ENCODE peak calls at places on chromosomes 13 and 19, in four cellular contexts. F, R, L and D are unnamed samples.

GRCh38 chr19:55544776-55545439 is 435 bp downstream of the SBK3 start:
- DNase-seq in R (no peak), L (no peak), F (no peak), D (no peak)

GRCh38 chr19:35945121-35945792 is 9.1 kb downstream of the LRFN3 start:
- DNase-seq in R (no peak), F (no peak), L (no peak), D (no peak)

GRCh38 chr13:99812611-99813010 is 159.0 kb downstream of the ZIC5 start:
- DNase-seq in F (no peak), R (no peak), L (no peak), D (peak)

GRCh38 chr19:33809960-33810359 is 13.3 kb downstream of the KCTD15 start:
- DNase-seq in L (no peak), R (no peak), F (no peak), D (peak)

GRCh38 chr13:49814551-49815270 is 22.2 kb upstream of the KPNA3 start:
- DNase-seq in F (no peak), L (no peak), R (no peak), D (peak)

GRCh38 chr19:30696514-30696913 is 324.3 kb downstream of the ZNF536 start:
- DNase-seq in F (no peak), R (peak), L (no peak), D (no peak)

GRCh38 chr19:18863843-18864362 is 32.1 kb downstream of the CERS1 start:
- DNase-seq in R (no peak), F (peak), L (no peak), D (no peak)

GRCh38 chr19:7074705-7075282 is 5.3 kb downstream of the ZNF557 start:
- DNase-seq in R (no peak), L (no peak), F (peak), D (no peak)

GRCh38 chr19:29415507-29415906 is 110.3 kb upstream of the VSTM2B start:
- DNase-seq in F (no peak), L (no peak), R (no peak), D (no peak)

GRCh38 chr13:109144693-109145437 is 515.5 kb downstream of the MYO16 start:
- DNase-seq in L (no peak), R (no peak), F (no peak), D (peak)

GRCh38 chr13:79423801-79424642 is 18.0 kb upstream of the RBM26 start:
- DNase-seq in L (no peak), R (no peak), F (no peak), D (peak)

GRCh38 chr19:35903550-35904179 is 1.3 kb downstream of the HCST start:
- DNase-seq in F (peak), L (no peak), R (peak), D (peak)

GRCh38 chr13:111539791-111540446 is 219.5 kb downstream of the TEX29 start:
- DNase-seq in L (no peak), F (no peak), R (no peak), D (no peak)

GRCh38 chr19:29926801-29927200 is 15.2 kb upstream of the URI1 start:
- DNase-seq in L (no peak), R (no peak), F (no peak), D (no peak)

GRCh38 chr13:30443957-30444404 is 21.7 kb downstream of the UBE2L5 start:
- DNase-seq in R (no peak), L (no peak), F (no peak), D (no peak)

GRCh38 chr13:83881917-83882625 is at the start of gene SLITRK1:
- DNase-seq in L (no peak), F (no peak), R (no peak), D (peak)

GRCh38 chr13:95588721-95589120 is 36.2 kb downstream of the CLDN10 start:
- DNase-seq in L (no peak), F (no peak), R (no peak), D (peak)

GRCh38 chr13:94641432-94641941 is 39.8 kb downstream of the GPR180 start:
- DNase-seq in R (no peak), F (no peak), L (no peak), D (peak)

GRCh38 chr13:63481334-63481733 is 2065.7 kb upstream of the PCDH20 start:
- DNase-seq in R (no peak), F (no peak), L (no peak), D (no peak)

GRCh38 chr13:90534617-90535340 is 812.7 kb upstream of the MIR17HG start:
- DNase-seq in R (no peak), F (no peak), L (no peak), D (no peak)

GRCh38 chr13:97068964-97069815 is 74.9 kb upstream of the OXGR1 start:
- DNase-seq in R (no peak), F (no peak), L (no peak), D (no peak)
- H3K4me3 ChIP-seq in R (no peak), F (no peak), L (no peak), D (no peak)

GRCh38 chr13:41403983-41404382 is 53.4 kb upstream of the RGCC start:
- DNase-seq in F (no peak), L (no peak), R (no peak), D (no peak)
- TF ChIP-seq CTCF in F (no peak), L (no peak), R (no peak), D (no peak)

DNA sequence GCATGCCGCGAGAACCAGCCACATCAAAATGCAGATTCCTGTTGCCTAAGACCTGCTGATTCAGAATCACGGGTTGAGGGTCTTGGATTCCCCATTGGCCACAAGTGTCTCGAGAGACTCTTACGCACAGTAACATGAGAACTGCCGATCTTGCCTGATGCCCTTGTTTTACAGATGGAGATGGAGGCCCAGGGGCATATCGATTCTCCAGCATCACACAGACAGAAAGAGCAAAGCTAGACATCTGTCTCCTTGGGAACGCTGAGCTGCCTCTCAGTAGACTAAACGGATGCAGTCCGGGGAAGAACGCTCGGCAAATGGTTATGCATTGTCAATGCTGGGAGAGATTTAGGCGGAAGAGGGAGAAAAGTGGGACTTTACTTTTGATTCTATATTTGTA is 5.4 kb downstream of the NLRP12 start:
- DNase-seq in R (no peak), F (no peak), L (no peak), D (no peak)
- H3K4me3 ChIP-seq in R (no peak), F (no peak), L (no peak), D (no peak)

DNA sequence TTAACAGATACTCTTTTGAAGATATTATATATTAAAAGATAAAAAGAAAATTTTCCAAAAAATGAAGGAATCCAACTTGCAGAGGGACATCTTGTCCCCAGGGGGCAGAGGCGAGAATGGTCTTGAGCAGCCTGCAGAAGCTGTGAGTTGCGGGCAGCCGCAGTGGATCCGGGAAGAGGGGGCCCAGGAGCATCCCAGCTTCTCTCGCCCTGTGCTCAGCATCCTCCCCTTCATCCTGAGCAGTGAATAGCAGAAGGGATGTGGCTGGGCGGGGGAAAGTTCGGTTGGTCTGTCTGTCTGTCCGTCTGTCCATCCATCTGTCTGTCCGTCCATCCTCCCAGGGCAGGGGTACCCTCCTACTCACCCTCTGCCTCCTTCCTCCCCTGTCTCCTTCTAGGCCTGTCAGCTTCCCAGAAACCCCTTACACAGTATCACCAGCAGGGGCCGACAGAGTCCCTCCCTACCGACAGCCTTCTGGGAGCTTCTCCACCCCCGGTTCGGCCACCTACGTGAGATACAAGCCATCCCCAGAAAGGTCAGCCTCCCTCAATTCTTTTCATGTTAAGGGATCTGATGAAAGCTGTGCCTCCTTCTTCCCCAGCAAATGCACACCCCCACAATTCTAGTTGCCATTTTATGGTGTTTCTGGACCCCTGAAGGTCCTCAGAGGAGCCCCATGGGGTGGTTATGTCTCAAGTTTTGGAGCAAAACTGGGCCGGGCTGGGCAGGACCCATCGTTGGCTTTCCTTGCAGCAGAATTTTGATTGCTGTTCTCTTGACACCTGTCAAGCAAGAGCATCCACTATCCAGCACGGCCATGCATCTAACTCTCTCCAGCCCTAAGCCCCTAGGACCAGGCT is 81.6 kb downstream of the DPF1 start:
- DNase-seq in L (peak), F (peak), R (peak), D (peak)
- TF ChIP-seq CTCF in L (peak), F (peak), R (peak), D (peak)

GRCh38 chr19:17724655-17725054 is 5.4 kb downstream of the MAP1S start:
- DNase-seq in R (no peak), L (no peak), F (no peak), D (no peak)
- H3K4me3 ChIP-seq in R (no peak), L (no peak), F (no peak), D (no peak)

DNA sequence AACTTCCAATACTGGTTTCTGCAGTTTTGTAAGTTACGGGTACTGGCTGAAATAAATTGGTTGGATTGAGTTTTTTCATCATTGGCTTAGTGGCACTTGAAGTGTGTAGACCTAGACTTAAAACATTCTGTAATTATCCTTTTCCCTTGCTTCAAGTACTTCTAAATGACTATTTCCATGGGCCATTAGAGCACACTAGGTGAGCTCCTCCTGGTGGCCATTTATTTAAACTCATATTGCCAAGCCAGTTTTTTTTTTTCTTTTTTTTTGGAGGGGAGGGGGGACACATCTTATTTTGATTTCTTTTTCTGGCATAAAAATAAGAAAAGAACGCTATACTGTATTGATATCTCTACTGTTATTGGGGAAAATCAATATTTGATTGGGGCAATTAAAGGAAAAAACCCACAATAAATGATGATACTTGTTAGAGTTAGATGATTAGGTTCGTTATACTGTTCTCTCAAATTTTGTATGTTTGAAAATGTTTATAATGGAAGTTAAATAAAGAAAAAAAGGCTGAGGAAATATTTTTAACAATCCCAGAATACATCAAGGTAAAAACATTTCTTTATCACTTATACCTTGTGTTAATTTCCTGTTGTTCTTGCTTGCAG is 82.9 kb downstream of the PDS5B start:
- DNase-seq in L (no peak), F (no peak), R (peak), D (peak)
- TF ChIP-seq CTCF in L (peak), F (peak), R (peak), D (peak)

GRCh38 chr19:1860821-1861598 is 2.4 kb downstream of the KLF16 start:
- DNase-seq in L (no peak), F (peak), R (no peak), D (no peak)
- H3K4me3 ChIP-seq in L (peak), F (peak), R (peak), D (peak)

GRCh38 chr19:38475176-38475575 is 41.7 kb downstream of the RYR1 start:
- DNase-seq in R (no peak), F (no peak), L (no peak), D (no peak)

GRCh38 chr19:38482496-38482895 is 49.0 kb downstream of the RYR1 start:
- DNase-seq in L (no peak), F (no peak), R (no peak), D (no peak)

GRCh38 chr19:38473201-38473600 is 39.7 kb downstream of the RYR1 start:
- DNase-seq in F (no peak), R (no peak), L (no peak), D (no peak)

GRCh38 chr19:38483016-38483630 is 49.6 kb downstream of the RYR1 start:
- DNase-seq in L (no peak), F (no peak), R (no peak), D (no peak)

DNA sequence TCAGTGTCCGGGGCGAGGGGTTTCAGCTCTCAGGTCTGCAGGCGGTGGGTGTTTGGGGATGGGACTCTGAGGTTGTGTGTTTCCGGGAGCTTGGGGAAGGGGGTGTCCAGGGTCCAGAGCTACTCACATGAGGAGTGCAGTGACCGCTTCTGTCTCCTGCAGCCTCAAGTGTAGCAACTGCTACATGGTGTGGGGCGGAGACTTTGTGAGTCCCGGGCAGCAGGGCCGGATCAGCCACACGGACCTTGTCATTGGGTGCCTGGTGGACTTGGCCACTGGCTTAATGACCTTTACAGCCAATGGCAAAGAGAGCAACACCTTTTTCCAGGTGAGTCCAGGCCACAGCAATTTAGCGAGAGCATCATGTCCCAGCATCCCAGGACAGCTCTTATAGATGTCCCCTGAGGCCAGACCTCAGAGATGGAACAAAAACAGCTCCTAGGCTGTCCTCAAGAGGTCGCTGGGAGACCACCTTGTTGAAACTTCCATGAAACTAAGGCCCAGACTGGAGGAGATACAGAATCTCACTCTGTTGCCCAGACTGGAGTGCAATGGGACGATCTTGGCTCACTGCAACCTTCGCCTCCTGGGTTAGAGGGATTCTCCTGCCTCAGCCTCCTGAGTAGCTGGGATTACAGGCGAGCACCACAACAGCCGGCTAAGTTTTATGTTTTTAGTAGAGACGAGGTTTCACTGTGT is 44.9 kb downstream of the RYR1 start:
- DNase-seq in F (no peak), R (peak), L (no peak), D (no peak)
- TF ChIP-seq CTCF in F (no peak), R (peak), L (no peak), D (no peak)